ENCODE peak calls at places on chromosomes 3 and 15, in seven cellular contexts. N, X, K, Z, L, E and G are unnamed samples.
A peak's percentile ranks its signal among the peaks of the same experiment; 100 is the strongest.

GRCh38 chr15:39156166-39156565 is 424.7 kb upstream of the THBS1 start:
- DNase-seq in N (no peak), X (no peak), K (no peak), Z (no peak), L (peak; percentile 45), E (no peak), G (no peak)

GRCh38 chr3:10557783-10558373 is 52.5 kb upstream of the ATP2B2 start:
- DNase-seq in N (peak; percentile 56), X (no peak), K (no peak), Z (peak; percentile 32), L (no peak), E (no peak), G (no peak)

GRCh38 chr15:60994842-60995495 is 234.1 kb downstream of the RORA start:
- DNase-seq in N (no peak), X (no peak), K (no peak), Z (no peak), L (no peak), E (no peak), G (no peak)

GRCh38 chr3:116444099-116444700 is 1.1 kb downstream of the LSAMP start:
- DNase-seq in N (no peak), X (no peak), K (no peak), Z (no peak), L (peak; percentile 32), E (no peak), G (no peak)

GRCh38 chr15:79332824-79333510 is 22.1 kb downstream of the TMED3 start:
- DNase-seq in N (no peak), X (no peak), K (no peak), Z (no peak), L (no peak), E (no peak), G (no peak)

GRCh38 chr3:129360705-129361460 is 67.6 kb downstream of the EFCAB12 start:
- DNase-seq in N (no peak), X (no peak), K (peak; percentile 37), Z (no peak), L (no peak), E (no peak), G (no peak)

GRCh38 chr3:54965746-54966145 is 37.9 kb upstream of the LRTM1 start:
- DNase-seq in N (no peak), X (peak; percentile 50), K (no peak), Z (peak; percentile 90), L (peak; percentile 71), E (no peak), G (no peak)

GRCh38 chr15:46386356-46386755 is 751.5 kb downstream of the SQOR start:
- DNase-seq in N (no peak), X (no peak), K (no peak), Z (no peak), L (no peak), E (no peak), G (no peak)

GRCh38 chr3:123632161-123632655 is 47.4 kb upstream of the HACD2 start:
- DNase-seq in N (no peak), X (no peak), K (no peak), Z (peak; percentile 33), L (peak; percentile 89), E (no peak), G (no peak)

GRCh38 chr3:33915796-33916589 is 117.6 kb downstream of the PDCD6IP start:
- DNase-seq in N (no peak), X (no peak), K (no peak), Z (no peak), L (peak; percentile 51), E (no peak), G (peak; percentile 28)

GRCh38 chr15:59208850-59209249 is 2.2 kb downstream of the LDHAL6B start:
- DNase-seq in N (no peak), X (no peak), K (no peak), Z (no peak), L (no peak), E (no peak), G (no peak)

GRCh38 chr3:97957617-97958311 is 14.5 kb downstream of the RIOX2 start:
- DNase-seq in N (no peak), X (no peak), K (no peak), Z (peak; percentile 42), L (peak; percentile 83), E (no peak), G (no peak)

GRCh38 chr3:48851407-48851806 is 3.7 kb upstream of the PRKAR2A start:
- DNase-seq in N (no peak), X (no peak), K (no peak), Z (peak; percentile 27), L (peak; percentile 58), E (no peak), G (no peak)

GRCh38 chr3:171168086-171168485 is 141.6 kb upstream of the SLC2A2 start:
- DNase-seq in N (no peak), X (no peak), K (no peak), Z (peak; percentile 42), L (no peak), E (no peak), G (no peak)
- TF ChIP-seq CTCF in N (peak; percentile 47), X (peak; percentile 68), K (peak; percentile 24), Z (peak; percentile 65), L (peak; percentile 3), E (no peak), G (no peak)

GRCh38 chr3:148464246-148464645 is 233.5 kb upstream of the AGTR1 start:
- DNase-seq in N (no peak), X (no peak), K (no peak), Z (no peak), L (peak; percentile 14), E (no peak), G (no peak)

GRCh38 chr3:148460686-148461085 is 237.0 kb upstream of the AGTR1 start:
- DNase-seq in N (no peak), X (no peak), K (no peak), Z (no peak), L (no peak), E (no peak), G (no peak)

GRCh38 chr3:148455098-148455497 is 242.6 kb upstream of the AGTR1 start:
- DNase-seq in N (no peak), X (no peak), K (no peak), Z (no peak), L (peak; percentile 11), E (no peak), G (no peak)

DNA sequence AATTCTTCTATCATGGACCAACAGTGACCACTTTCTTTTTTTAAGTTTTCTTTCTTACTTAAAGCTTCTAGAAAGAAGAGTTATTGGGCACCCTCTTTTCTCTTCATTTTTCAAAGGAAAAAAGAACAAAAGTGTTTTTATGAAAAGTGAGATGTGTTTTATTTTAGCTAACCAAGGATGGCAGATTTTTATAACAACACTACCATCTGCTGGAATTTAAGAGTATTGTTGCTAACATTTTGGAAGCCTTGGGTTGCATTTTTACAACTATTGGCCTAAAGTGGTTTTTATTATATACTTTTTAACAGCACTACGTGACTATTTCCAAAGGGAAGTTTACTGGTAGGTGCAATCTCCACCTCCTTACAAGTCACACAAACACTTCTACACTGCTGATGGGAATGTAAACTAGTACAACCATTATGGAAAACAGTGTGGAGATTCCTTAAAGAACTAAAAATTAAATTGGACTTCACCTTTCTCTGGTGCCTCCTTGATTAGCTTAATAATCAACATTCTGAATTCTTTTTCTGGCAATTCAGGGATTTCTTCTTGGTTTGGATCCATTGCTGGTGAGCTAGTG is 237.7 kb upstream of the AGTR1 start:
- DNase-seq in N (no peak), X (no peak), K (no peak), Z (no peak), L (peak; percentile 38), E (no peak), G (peak; percentile 10)
- TF ChIP-seq CTCF in N (peak; percentile 43), X (peak; percentile 32), K (peak; percentile 30), Z (no peak), L (peak; percentile 6), E (no peak), G (no peak)

GRCh38 chr15:64461577-64462162 is 1.3 kb downstream of the ZNF609 start:
- DNase-seq in N (no peak), X (no peak), K (no peak), Z (no peak), L (peak; percentile 32), E (no peak), G (peak; percentile 50)
- TF ChIP-seq CTCF in N (no peak), X (no peak), K (no peak), Z (no peak), L (no peak), E (no peak), G (no peak)

DNA sequence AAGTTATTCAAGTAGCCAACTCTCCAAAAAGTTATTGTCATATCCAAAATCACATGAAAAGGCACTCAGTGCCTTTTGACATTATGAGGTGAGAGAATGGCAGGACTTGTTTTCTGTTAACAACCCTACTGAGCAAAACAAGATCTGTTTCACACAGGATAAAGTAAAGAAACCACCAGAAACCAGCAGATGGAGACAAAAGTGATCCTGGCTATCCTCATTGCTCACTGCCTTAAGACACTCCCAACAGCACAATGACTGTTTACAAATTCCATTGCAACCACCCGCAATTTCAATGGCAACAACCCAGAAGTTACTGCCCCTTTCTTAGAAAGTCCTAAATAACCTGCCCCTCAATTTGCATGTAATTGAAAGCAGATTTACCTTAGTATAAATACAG is 352.6 kb upstream of the NDN start:
- DNase-seq in N (no peak), X (no peak), K (no peak), Z (no peak), L (no peak), E (no peak), G (no peak)
- TF ChIP-seq CTCF in N (no peak), X (no peak), K (no peak), Z (no peak), L (no peak), E (no peak), G (no peak)

GRCh38 chr15:26921433-26921832 is 49.5 kb upstream of the GABRG3 start:
- DNase-seq in N (no peak), X (no peak), K (no peak), Z (no peak), L (no peak), E (no peak), G (no peak)
- TF ChIP-seq CTCF in N (no peak), X (no peak), K (no peak), Z (no peak), L (no peak), E (no peak), G (no peak)

GRCh38 chr3:8450618-8451017 is 51.0 kb upstream of the LMCD1 start:
- DNase-seq in N (no peak), X (no peak), K (no peak), Z (no peak), L (no peak), E (no peak), G (no peak)
- TF ChIP-seq CTCF in N (peak; percentile 15), X (no peak), K (no peak), Z (no peak), L (no peak), E (no peak), G (no peak)

GRCh38 chr15:73325191-73325980 is 43.4 kb downstream of the HCN4 start:
- DNase-seq in N (no peak), X (no peak), K (no peak), Z (no peak), L (no peak), E (peak; percentile 17), G (peak; percentile 69)
- TF ChIP-seq CTCF in N (peak; percentile 7), X (peak; percentile 17), K (peak; percentile 27), Z (no peak), L (no peak), E (no peak), G (no peak)